ENCODE peak calls at places on chromosomes 13 and 19, in seven cellular contexts. M is A549, T is colonic mucosa, U is BJ, P is cardiac fibroblast, Q is pancreas, Y is astrocyte of the cerebellum. I is an unnamed sample.

GRCh38 chr19:41999071-41999877 is 5.2 kb upstream of the ATP1A3 start:
- DNase-seq in M (no peak), T (no peak), U (no peak), P (no peak), Q (no peak), Y (no peak), I (no peak)

GRCh38 chr13:45416521-45417125 is 1.6 kb downstream of the SLC25A30 start:
- DNase-seq in M (no peak), T (no peak), U (no peak), P (no peak), Q (no peak), Y (no peak), I (no peak)

GRCh38 chr13:90867336-90867683 is 480.2 kb upstream of the MIR17HG start:
- DNase-seq in M (peak; percentile 14), T (peak; percentile 63), U (peak; percentile 1), P (peak; percentile 90), Q (peak; percentile 34), Y (peak; percentile 65), I (peak; percentile 70)

GRCh38 chr19:51131780-51132680 is 7.3 kb downstream of the SIGLEC9 start:
- DNase-seq in M (no peak), T (peak; percentile 32), U (no peak), P (peak; percentile 96), Q (no peak), Y (peak; percentile 1), I (peak; percentile 1)

GRCh38 chr13:23273498-23273897 is 92.7 kb downstream of the SGCG start:
- DNase-seq in M (no peak), T (no peak), U (no peak), P (no peak), Q (no peak), Y (no peak), I (no peak)

GRCh38 chr19:35816262-35816661 is 3.6 kb upstream of the PRODH2 start:
- DNase-seq in M (no peak), T (no peak), U (no peak), P (no peak), Q (no peak), Y (no peak), I (no peak)

GRCh38 chr13:33355470-33355869 is 69.9 kb upstream of the STARD13 start:
- DNase-seq in M (no peak), T (no peak), U (no peak), P (peak; percentile 82), Q (no peak), Y (no peak), I (no peak)

GRCh38 chr19:41698746-41699230 is 9.6 kb upstream of the CEACAM5 start:
- DNase-seq in M (peak; percentile 69), T (peak; percentile 51), U (no peak), P (no peak), Q (peak; percentile 23), Y (no peak), I (no peak)

GRCh38 chr19:48645652-48646191 is at the start of gene CA11:
- DNase-seq in M (no peak), T (no peak), U (no peak), P (no peak), Q (no peak), Y (no peak), I (no peak)

GRCh38 chr13:102774596-102775375 is 1.2 kb upstream of the TEX30 start:
- DNase-seq in M (no peak), T (no peak), U (no peak), P (no peak), Q (no peak), Y (no peak), I (no peak)

GRCh38 chr19:17303167-17303939 is at the start of gene ABHD8:
- DNase-seq in M (peak; percentile 71), T (peak; percentile 96), U (peak; percentile 70), P (peak; percentile 97), Q (peak; percentile 97), Y (peak; percentile 88), I (peak; percentile 95)

GRCh38 chr19:11197291-11198174 is at the start of gene KANK2:
- DNase-seq in M (peak; percentile 75), T (peak; percentile 89), U (no peak), P (peak; percentile 85), Q (peak; percentile 93), Y (no peak), I (peak; percentile 66)

GRCh38 chr19:55173186-55173716 is 6.8 kb upstream of the DNAAF3 start:
- DNase-seq in M (no peak), T (no peak), U (no peak), P (no peak), Q (no peak), Y (no peak), I (no peak)
- H3K4me3 ChIP-seq in M (peak overlapping the region; percentile 54), T (peak overlapping the region; percentile 9), U (peak overlapping the region; percentile 66), P (peak overlapping the region; percentile 48), Q (peak overlapping the region; percentile 3), Y (peak overlapping the region; percentile 39), I (peak overlapping the region; percentile 42)

GRCh38 chr19:703329-703650 is 5.4 kb upstream of the PALM start:
- DNase-seq in M (no peak), T (no peak), U (no peak), P (no peak), Q (no peak), Y (no peak), I (no peak)

GRCh38 chr19:708154-709141 is at the start of gene PALM:
- DNase-seq in M (no peak), T (no peak), U (no peak), P (peak; percentile 37), Q (no peak), Y (no peak), I (no peak)

GRCh38 chr19:709196-709964 is 645 bp downstream of the PALM start:
- DNase-seq in M (no peak), T (no peak), U (no peak), P (no peak), Q (no peak), Y (no peak), I (no peak)

GRCh38 chr19:704447-704741 is 4.3 kb upstream of the PALM start:
- DNase-seq in M (no peak), T (no peak), U (no peak), P (no peak), Q (no peak), Y (no peak), I (no peak)

GRCh38 chr19:703651-704446 is 4.9 kb upstream of the PALM start:
- DNase-seq in M (peak; percentile 33), T (peak; percentile 81), U (no peak), P (peak; percentile 82), Q (no peak), Y (no peak), I (peak; percentile 17)
- H3K4me3 ChIP-seq in M (peak overlapping the region; percentile 34), T (no peak overlapping the region), U (no peak overlapping the region), P (no peak overlapping the region), Q (no peak overlapping the region), Y (no peak overlapping the region), I (no peak overlapping the region)

GRCh38 chr13:37127706-37128241 is 22.3 kb upstream of the CSNK1A1L start:
- DNase-seq in M (no peak), T (no peak), U (peak; percentile 59), P (peak; percentile 95), Q (peak; percentile 11), Y (peak; percentile 89), I (peak; percentile 95)

GRCh38 chr13:37132211-37132610 is 26.7 kb upstream of the CSNK1A1L start:
- DNase-seq in M (no peak), T (no peak), U (no peak), P (no peak), Q (no peak), Y (no peak), I (no peak)

GRCh38 chr13:37129867-37130266 is 24.4 kb upstream of the CSNK1A1L start:
- DNase-seq in M (no peak), T (no peak), U (no peak), P (peak; percentile 32), Q (no peak), Y (no peak), I (no peak)

GRCh38 chr13:37134411-37135041 is 29.1 kb upstream of the CSNK1A1L start:
- DNase-seq in M (no peak), T (no peak), U (no peak), P (peak; percentile 96), Q (no peak), Y (peak; percentile 34), I (peak; percentile 87)

DNA sequence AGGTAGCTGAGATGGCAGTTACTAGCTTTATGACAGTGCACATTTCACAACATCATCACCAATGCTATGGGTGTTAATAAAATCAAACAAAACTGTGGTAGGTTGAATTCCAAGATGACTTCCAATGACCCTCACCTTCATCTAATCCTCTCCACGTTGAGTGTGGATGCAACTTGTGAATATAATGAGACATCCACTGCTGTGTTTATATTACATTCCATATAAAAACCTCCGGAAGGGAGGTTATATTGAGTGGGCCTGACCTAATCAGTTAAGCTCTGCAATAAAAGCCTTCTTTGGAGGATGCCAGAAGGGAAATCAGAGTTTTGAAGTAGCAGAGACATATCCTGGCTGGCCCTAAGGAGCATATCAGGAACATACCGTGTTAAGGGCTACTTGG is 25.6 kb upstream of the CSNK1A1L start:
- DNase-seq in M (no peak), T (no peak), U (no peak), P (no peak), Q (no peak), Y (no peak), I (no peak)
- H3K4me3 ChIP-seq in M (no peak overlapping the region), T (no peak overlapping the region), U (no peak overlapping the region), P (no peak overlapping the region), Q (no peak overlapping the region), Y (no peak overlapping the region), I (no peak overlapping the region)

GRCh38 chr13:35747594-35747993 is 271.1 kb upstream of the MAB21L1 start:
- DNase-seq in M (no peak), T (no peak), U (no peak), P (peak; percentile 10), Q (no peak), Y (no peak), I (no peak)
- H3K4me3 ChIP-seq in M (no peak overlapping the region), T (no peak overlapping the region), U (no peak overlapping the region), P (no peak overlapping the region), Q (no peak overlapping the region), Y (no peak overlapping the region), I (no peak overlapping the region)

GRCh38 chr19:47095707-47096704 is 17.6 kb downstream of the ZC3H4 start:
- DNase-seq in M (peak; percentile 48), T (peak; percentile 99), U (no peak), P (no peak), Q (peak; percentile 94), Y (peak; percentile 93), I (peak; percentile 39)
- H3K4me3 ChIP-seq in M (no peak overlapping the region), T (no peak overlapping the region), U (no peak overlapping the region), P (no peak overlapping the region), Q (no peak overlapping the region), Y (no peak overlapping the region), I (no peak overlapping the region)

GRCh38 chr19:43820861-43821215 is 6.3 kb upstream of the ZNF283 start:
- DNase-seq in M (no peak), T (no peak), U (no peak), P (no peak), Q (no peak), Y (no peak), I (no peak)
- H3K4me3 ChIP-seq in M (peak overlapping the region; percentile 25), T (peak overlapping the region; percentile 24), U (peak overlapping the region; percentile 46), P (peak overlapping the region; percentile 56), Q (peak overlapping the region; percentile 20), Y (peak overlapping the region; percentile 39), I (peak overlapping the region; percentile 42)

I was measured in astrocyte of the spinal cord.